ENCODE peak calls at places on chromosomes 11 and 22, in nine cellular contexts. D, R, J, V, C, Z, P, F and W are unnamed samples.

GRCh38 chr11:68048681-68049508 is 10.1 kb downstream of the TCIRG1 start:
- DNase-seq in R (no peak), F (no peak), J (no peak), V (no peak), C (no peak), D (no peak), P (no peak), Z (no peak), W (no peak)

GRCh38 chr22:39177791-39178190 is 25.3 kb upstream of the CBX7 start:
- DNase-seq in J (no peak), F (no peak), P (no peak), D (peak), C (no peak), R (no peak), V (no peak), Z (no peak), W (no peak)

GRCh38 chr11:30683176-30683575 is 97.0 kb upstream of the MPPED2 start:
- DNase-seq in Z (no peak), R (no peak), D (no peak), P (no peak), V (no peak), C (peak), J (no peak), F (no peak), W (no peak)

GRCh38 chr22:37158963-37159290 is 9.2 kb upstream of the IL2RB start:
- DNase-seq in J (no peak), V (no peak), C (no peak), R (no peak), Z (no peak), D (no peak), F (no peak), P (no peak), W (no peak)

GRCh38 chr11:126817523-126818450 is 182.8 kb downstream of the KIRREL3 start:
- DNase-seq in J (no peak), D (no peak), R (no peak), V (no peak), P (no peak), Z (no peak), F (no peak), C (no peak), W (no peak)

GRCh38 chr11:96426356-96427103 is 36.7 kb downstream of the JRKL start:
- DNase-seq in Z (peak), V (peak), F (no peak), P (no peak), D (no peak), C (peak), J (no peak), R (no peak), W (no peak)

GRCh38 chr22:31891366-31892079 is 52.8 kb upstream of the YWHAH start:
- DNase-seq in P (no peak), Z (peak), J (no peak), R (no peak), D (no peak), V (no peak), F (no peak), C (peak), W (peak)

GRCh38 chr22:30884211-30885000 is 84.2 kb downstream of the MORC2 start:
- DNase-seq in J (no peak), V (no peak), Z (no peak), P (no peak), R (no peak), C (no peak), F (no peak), D (peak), W (no peak)

GRCh38 chr11:55970935-55971334 is 1.2 kb upstream of the OR10AG1 start:
- DNase-seq in J (no peak), F (no peak), P (no peak), Z (no peak), D (no peak), R (no peak), V (no peak), C (no peak), W (no peak)

GRCh38 chr22:23263651-23264555 is 83.6 kb downstream of the BCR start:
- DNase-seq in J (no peak), Z (peak), C (no peak), P (peak), R (no peak), V (no peak), F (no peak), D (no peak), W (no peak)

GRCh38 chr11:69909561-69910518 is 90.6 kb upstream of the FGF3 start:
- DNase-seq in V (no peak), F (no peak), J (no peak), C (no peak), D (peak), Z (peak), R (no peak), P (no peak), W (no peak)

GRCh38 chr11:118740892-118741291 is 50.1 kb downstream of the DDX6 start:
- DNase-seq in V (no peak), Z (no peak), R (no peak), D (no peak), F (no peak), P (no peak), J (no peak), C (no peak), W (no peak)

GRCh38 chr11:12693075-12693473 is 18.9 kb downstream of the TEAD1 start:
- DNase-seq in J (no peak), C (no peak), P (no peak), Z (no peak), R (no peak), D (peak), F (no peak), V (no peak), W (peak)

GRCh38 chr11:45765836-45766235 is 39.1 kb upstream of the SLC35C1 start:
- DNase-seq in P (no peak), F (peak), C (no peak), D (no peak), V (no peak), R (no peak), Z (no peak), J (no peak), W (no peak)

GRCh38 chr11:88103337-88104206 is 71.7 kb downstream of the RAB38 start:
- DNase-seq in D (no peak), F (peak), V (peak), R (no peak), C (peak), J (peak), Z (peak), P (peak), W (no peak)

GRCh38 chr22:39574779-39575551 is 4.4 kb downstream of the CACNA1I start:
- DNase-seq in R (no peak), P (no peak), Z (peak), J (peak), V (peak), F (no peak), C (peak), D (no peak), W (no peak)

GRCh38 chr22:24359452-24360120 is 67.8 kb upstream of the ADORA2A start:
- DNase-seq in R (no peak), J (no peak), Z (no peak), D (no peak), P (no peak), V (no peak), C (no peak), F (no peak), W (no peak)

GRCh38 chr22:35739642-35740041 is 22.0 kb downstream of the APOL5 start:
- DNase-seq in J (no peak), F (no peak), C (no peak), D (no peak), P (no peak), V (no peak), Z (no peak), R (no peak), W (no peak)

GRCh38 chr22:26986051-26986881 is 328.9 kb downstream of the MIAT start:
- DNase-seq in P (no peak), C (no peak), J (no peak), F (no peak), Z (no peak), V (no peak), D (no peak), R (no peak), W (no peak)

GRCh38 chr22:38955250-38955775 is 2.1 kb upstream of the APOBEC3A start:
- DNase-seq in R (no peak), P (no peak), D (no peak), F (peak), C (no peak), V (no peak), Z (no peak), J (no peak), W (no peak)

GRCh38 chr22:23182289-23183106 is 2.2 kb downstream of the BCR start:
- DNase-seq in C (peak), V (no peak), R (no peak), J (peak), D (peak), P (no peak), F (peak), Z (peak), W (no peak)

GRCh38 chr11:130611791-130612251 is 163.4 kb downstream of the ADAMTS15 start:
- DNase-seq in P (no peak), J (peak), C (peak), Z (no peak), R (no peak), D (no peak), V (no peak), F (no peak), W (no peak)

GRCh38 chr11:3203221-3204043 is 15.2 kb downstream of the MRGPRG start:
- DNase-seq in Z (no peak), C (no peak), D (no peak), V (no peak), J (no peak), F (peak), R (no peak), P (no peak), W (no peak)

GRCh38 chr11:17443423-17443822 is 33.2 kb downstream of the ABCC8 start:
- DNase-seq in Z (no peak), J (no peak), F (no peak), D (no peak), P (no peak), V (no peak), R (no peak), C (no peak), W (no peak)

GRCh38 chr11:44404736-44405395 is 94.9 kb upstream of the ALX4 start:
- DNase-seq in C (no peak), P (no peak), R (no peak), V (no peak), D (no peak), J (no peak), Z (no peak), F (no peak), W (no peak)

GRCh38 chr11:44408141-44408540 is 98.2 kb upstream of the ALX4 start:
- DNase-seq in C (no peak), P (no peak), F (no peak), R (no peak), J (no peak), D (no peak), Z (no peak), V (no peak), W (no peak)

GRCh38 chr11:44407211-44407996 is 97.5 kb upstream of the ALX4 start:
- DNase-seq in P (no peak), V (no peak), C (no peak), R (no peak), D (peak), F (no peak), J (no peak), Z (no peak), W (no peak)

GRCh38 chr11:44409558-44410236 is 99.8 kb upstream of the ALX4 start:
- DNase-seq in R (no peak), V (no peak), D (no peak), F (no peak), Z (no peak), P (no peak), J (no peak), C (no peak), W (no peak)

DNA sequence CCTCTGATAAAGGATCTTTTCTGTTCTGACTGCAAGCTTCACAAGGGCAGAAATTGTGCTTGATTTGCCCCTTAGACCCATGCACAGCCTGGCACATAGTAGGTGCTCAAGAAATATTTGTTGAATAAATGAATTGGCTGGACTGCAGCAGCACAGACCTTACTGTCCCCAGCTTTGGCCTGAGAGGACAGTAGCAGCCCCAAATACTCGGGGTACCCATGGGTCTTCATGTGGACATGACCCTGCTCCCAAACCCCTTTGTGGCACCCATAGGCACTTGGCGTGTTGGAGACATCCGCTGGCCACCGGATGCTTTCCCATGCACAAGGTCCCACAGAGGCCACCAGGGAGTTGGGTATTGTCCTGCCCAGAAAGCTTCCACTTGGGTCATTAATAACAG is 99.1 kb upstream of the ALX4 start:
- DNase-seq in F (no peak), V (no peak), P (no peak), D (no peak), R (no peak), C (no peak), Z (no peak), J (no peak), W (no peak)
- TF ChIP-seq POLR2A in F (no peak), V (no peak), P (no peak), D (no peak), R (no peak), C (no peak), Z (no peak), J (no peak), W (no peak)

GRCh38 chr11:75399344-75400109 is at the start of gene RPS3:
- DNase-seq in Z (peak), V (peak), P (peak), J (peak), F (peak), C (peak), D (peak), R (peak), W (peak)
- TF ChIP-seq POLR2A in Z (peak), V (peak), P (peak), J (peak), F (peak), C (peak), D (peak), R (peak), W (peak)

GRCh38 chr22:20298110-20298802 is 21.6 kb downstream of the DGCR6L start:
- DNase-seq in R (no peak), Z (peak), P (no peak), V (no peak), F (no peak), J (no peak), D (no peak), C (no peak), W (no peak)

GRCh38 chr22:20298803-20299735 is 20.8 kb downstream of the DGCR6L start:
- DNase-seq in V (peak), J (peak), F (peak), D (peak), Z (peak), P (peak), R (peak), C (peak), W (peak)

GRCh38 chr22:20297414-20298109 is 22.3 kb downstream of the DGCR6L start:
- DNase-seq in Z (no peak), D (no peak), J (no peak), R (no peak), V (no peak), P (no peak), F (no peak), C (no peak), W (no peak)

GRCh38 chr22:20302438-20303228 is 17.2 kb downstream of the DGCR6L start:
- DNase-seq in Z (peak), R (no peak), J (no peak), D (no peak), C (no peak), V (no peak), P (no peak), F (no peak), W (no peak)

DNA sequence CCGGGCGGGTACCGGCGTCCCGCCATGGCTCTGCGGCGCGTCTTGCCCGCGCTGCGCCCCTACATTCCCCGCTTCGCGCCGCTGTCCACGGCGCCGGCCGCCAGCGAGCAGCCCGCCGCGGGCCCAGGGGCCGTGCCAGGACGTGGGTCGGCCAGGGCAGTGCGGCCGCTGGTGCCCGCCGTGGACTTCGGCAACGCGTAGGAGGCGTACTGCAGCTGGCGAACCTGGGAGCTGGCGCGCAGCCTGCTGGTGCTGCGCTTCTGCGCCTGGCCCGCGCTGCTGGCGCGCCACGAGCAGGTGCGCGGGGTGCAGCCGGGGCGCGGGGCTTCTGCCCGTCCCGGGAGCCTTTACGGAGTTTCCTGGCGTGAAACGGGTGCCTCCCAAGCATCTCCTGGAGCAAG is 20.1 kb downstream of the DGCR6L start:
- DNase-seq in V (no peak), J (no peak), C (peak), D (no peak), R (no peak), Z (no peak), F (peak), P (peak), W (no peak)
- TF ChIP-seq POLR2A in V (no peak), J (no peak), C (no peak), D (no peak), R (no peak), Z (no peak), F (no peak), P (no peak), W (no peak)

GRCh38 chr11:65428578-65429068 is 6.0 kb downstream of the NEAT1 start:
- DNase-seq in V (no peak), P (peak), Z (no peak), R (no peak), J (no peak), F (peak), C (no peak), D (no peak), W (no peak)

GRCh38 chr11:65426839-65427690 is 4.5 kb downstream of the NEAT1 start:
- DNase-seq in R (no peak), D (no peak), P (peak), J (no peak), F (peak), V (peak), Z (peak), C (peak), W (peak)

GRCh38 chr11:65425971-65426838 is 3.6 kb downstream of the NEAT1 start:
- DNase-seq in F (peak), D (no peak), R (no peak), J (no peak), Z (no peak), P (peak), V (peak), C (peak), W (no peak)

GRCh38 chr11:65429069-65429681 is 6.6 kb downstream of the NEAT1 start:
- DNase-seq in J (no peak), R (no peak), D (no peak), P (peak), C (peak), V (no peak), F (peak), Z (no peak), W (no peak)

GRCh38 chr11:65427691-65428577 is 5.3 kb downstream of the NEAT1 start:
- DNase-seq in C (peak), V (peak), F (peak), J (no peak), P (peak), R (no peak), D (no peak), Z (no peak), W (no peak)
- TF ChIP-seq POLR2A in C (peak), V (peak), F (no peak), J (peak), P (peak), R (no peak), D (peak), Z (peak), W (no peak)

GRCh38 chr22:44869196-44869595 is 116.8 kb downstream of the ARHGAP8 start:
- DNase-seq in F (no peak), R (no peak), Z (no peak), P (no peak), J (peak), D (no peak), C (peak), V (no peak), W (no peak)
- TF ChIP-seq POLR2A in F (no peak), R (no peak), Z (no peak), P (no peak), J (no peak), D (no peak), C (no peak), V (no peak), W (no peak)